ENCODE peak calls at places on chromosome 1, in ten cellular contexts. G is activated CD8-positive, alpha-beta memory T cell treated with anti-CD3 and anti-CD28 coated beads for 1 hour; L is endothelial cell of umbilical vein; C is NCI-H1694 treated with DMSO at 0.1 percent for 48 hours; X is pulmonary artery endothelial cell; I is GM06990; D is T-helper 17 cell; V is thyroid gland; Z is choroid plexus epithelial cell; B is GM12892. W is an unnamed sample.

GRCh38 chr1:36094621-36095061 is 5.9 kb downstream of the ADPRS start:
- DNase-seq in G (no peak), L (no peak), C (no peak), X (no peak), I (no peak), D (no peak), V (peak; percentile 70), Z (no peak), B (no peak), W (no peak)

GRCh38 chr1:111110197-111110899 is 29.5 kb downstream of the DRAM2 start:
- DNase-seq in G (no peak), L (no peak), C (no peak), X (no peak), I (no peak), D (no peak), V (no peak), Z (peak; percentile 50), B (no peak), W (no peak)

GRCh38 chr1:97123717-97124446 is 402.3 kb downstream of the PTBP2 start:
- DNase-seq in G (no peak), L (no peak), C (no peak), X (no peak), I (no peak), D (no peak), V (no peak), Z (no peak), B (no peak), W (no peak)

GRCh38 chr1:96698332-96698983 is 23.1 kb upstream of the PTBP2 start:
- DNase-seq in G (no peak), L (no peak), C (no peak), X (no peak), I (no peak), D (no peak), V (no peak), Z (peak; percentile 87), B (no peak), W (no peak)

GRCh38 chr1:6419803-6420593 is at the start of gene HES2:
- DNase-seq in G (no peak), L (peak; percentile 36), C (no peak), X (no peak), I (no peak), D (no peak), V (no peak), Z (no peak), B (no peak), W (peak; percentile 93)

GRCh38 chr1:59765036-59765730 is 49.6 kb upstream of the HOOK1 start:
- DNase-seq in G (no peak), L (no peak), C (peak; percentile 75), X (no peak), I (no peak), D (no peak), V (no peak), Z (no peak), B (no peak), W (no peak)

GRCh38 chr1:65039508-65039907 is 73.2 kb upstream of the JAK1 start:
- DNase-seq in G (no peak), L (no peak), C (no peak), X (no peak), I (no peak), D (no peak), V (no peak), Z (no peak), B (no peak), W (no peak)

GRCh38 chr1:43469932-43470331 is 16.2 kb upstream of the HYI start:
- DNase-seq in G (no peak), L (no peak), C (no peak), X (no peak), I (no peak), D (no peak), V (no peak), Z (no peak), B (no peak), W (no peak)

GRCh38 chr1:65606426-65606825 is 186.0 kb downstream of the LEPR start:
- DNase-seq in G (no peak), L (peak; percentile 76), C (no peak), X (no peak), I (no peak), D (no peak), V (no peak), Z (peak; percentile 50), B (no peak), W (no peak)

GRCh38 chr1:200221614-200222282 is 188.1 kb downstream of the ZNF281 start:
- DNase-seq in G (no peak), L (no peak), C (no peak), X (no peak), I (no peak), D (no peak), V (no peak), Z (no peak), B (no peak), W (no peak)

GRCh38 chr1:9500756-9501754 is 38.2 kb upstream of the SLC25A33 start:
- DNase-seq in G (no peak), L (no peak), C (no peak), X (no peak), I (no peak), D (no peak), V (no peak), Z (no peak), B (no peak), W (no peak)

GRCh38 chr1:186566140-186566850 is 105.4 kb upstream of the PDC start:
- DNase-seq in G (no peak), L (peak; percentile 24), C (no peak), X (no peak), I (no peak), D (no peak), V (no peak), Z (peak; percentile 15), B (no peak), W (no peak)

GRCh38 chr1:206464456-206464964 is 5.8 kb upstream of the IKBKE start:
- DNase-seq in G (no peak), L (peak; percentile 41), C (no peak), X (peak; percentile 57), I (no peak), D (no peak), V (peak; percentile 14), Z (peak; percentile 98), B (no peak), W (peak; percentile 69)

GRCh38 chr1:154955718-154956513 is at the start of gene PBXIP1:
- DNase-seq in G (peak; percentile 47), L (peak; percentile 98), C (peak; percentile 92), X (peak; percentile 67), I (peak; percentile 64), D (peak; percentile 71), V (peak; percentile 81), Z (peak; percentile 93), B (peak; percentile 90), W (peak; percentile 85)

GRCh38 chr1:114756949-114757454 is 782 bp downstream of the CSDE1 start:
- DNase-seq in G (no peak), L (no peak), C (peak; percentile 21), X (no peak), I (no peak), D (no peak), V (peak; percentile 8), Z (peak; percentile 66), B (no peak), W (peak; percentile 55)

GRCh38 chr1:85606414-85606800 is 25.8 kb downstream of the CCN1 start:
- DNase-seq in G (no peak), L (no peak), C (no peak), X (no peak), I (no peak), D (no peak), V (no peak), Z (peak; percentile 68), B (no peak), W (no peak)

GRCh38 chr1:54577612-54578011 is 29.6 kb downstream of the ACOT11 start:
- DNase-seq in G (no peak), L (peak; percentile 77), C (no peak), X (peak; percentile 32), I (no peak), D (no peak), V (peak; percentile 96), Z (peak; percentile 90), B (no peak), W (no peak)

GRCh38 chr1:205700865-205701401 is 20.6 kb upstream of the SLC45A3 start:
- DNase-seq in G (no peak), L (peak; percentile 90), C (no peak), X (peak; percentile 77), I (no peak), D (no peak), V (peak; percentile 18), Z (peak; percentile 57), B (no peak), W (peak; percentile 48)

GRCh38 chr1:150149490-150150453 is at the start of gene PLEKHO1:
- DNase-seq in G (peak; percentile 79), L (peak; percentile 88), C (peak; percentile 60), X (no peak), I (peak; percentile 85), D (peak; percentile 82), V (peak; percentile 70), Z (peak; percentile 85), B (no peak), W (peak; percentile 80)

GRCh38 chr1:28437260-28437923 is 67.9 kb downstream of the PHACTR4 start:
- DNase-seq in G (no peak), L (peak; percentile 68), C (no peak), X (no peak), I (no peak), D (no peak), V (peak; percentile 33), Z (peak; percentile 72), B (no peak), W (no peak)

GRCh38 chr1:201503397-201504176 is 3.3 kb downstream of the CSRP1 start:
- DNase-seq in G (no peak), L (peak; percentile 96), C (no peak), X (peak; percentile 94), I (no peak), D (no peak), V (peak; percentile 70), Z (peak; percentile 99), B (no peak), W (no peak)

GRCh38 chr1:230144010-230144614 is 77.1 kb downstream of the GALNT2 start:
- DNase-seq in G (no peak), L (no peak), C (no peak), X (no peak), I (no peak), D (no peak), V (no peak), Z (no peak), B (no peak), W (no peak)

GRCh38 chr1:180917306-180918065 is 4.8 kb downstream of the KIAA1614 start:
- DNase-seq in G (no peak), L (no peak), C (no peak), X (no peak), I (no peak), D (no peak), V (peak; percentile 18), Z (peak; percentile 25), B (no peak), W (no peak)

GRCh38 chr1:67557731-67558448 is 127.1 kb upstream of the GADD45A start:
- DNase-seq in G (no peak), L (no peak), C (no peak), X (no peak), I (no peak), D (no peak), V (no peak), Z (peak; percentile 43), B (no peak), W (no peak)

GRCh38 chr1:46394108-46394871 is at the start of gene FAAH:
- DNase-seq in G (peak; percentile 8), L (no peak), C (peak; percentile 25), X (no peak), I (no peak), D (no peak), V (peak; percentile 83), Z (peak; percentile 27), B (no peak), W (no peak)

GRCh38 chr1:84156210-84156621 is 12.1 kb downstream of the PRKACB start:
- DNase-seq in G (no peak), L (peak; percentile 89), C (no peak), X (peak; percentile 53), I (no peak), D (no peak), V (no peak), Z (peak; percentile 84), B (no peak), W (no peak)

GRCh38 chr1:94396356-94396755 is 21.8 kb upstream of the ABCD3 start:
- DNase-seq in G (no peak), L (no peak), C (no peak), X (no peak), I (no peak), D (no peak), V (no peak), Z (peak; percentile 39), B (no peak), W (no peak)

GRCh38 chr1:155961937-155962336 is 16.4 kb downstream of the ARHGEF2 start:
- DNase-seq in G (no peak), L (peak; percentile 91), C (no peak), X (peak; percentile 87), I (no peak), D (no peak), V (peak; percentile 29), Z (peak; percentile 95), B (no peak), W (peak; percentile 48)

W was measured in K562.